ENCODE peak calls at places on chromosomes 6 and 20, in ten cellular contexts. One of them, this sample, is unnamed.

GRCh38 chr6:36577298-36577697 is 16.9 kb upstream of the SRSF3 start:
- DNase-seq in endodermal cell: no peak
- DNase-seq in GM12865: no peak
- DNase-seq in AG04449: peak
- DNase-seq in HFF-Myc: no peak
- DNase-seq in GM13976: no peak
- DNase-seq in BE2C: no peak
- DNase-seq in lower leg skin: peak
- DNase-seq in fibroblast of lung: peak
- DNase-seq in H9: no peak
- DNase-seq in this sample: peak

GRCh38 chr20:52859156-52859887 is 112.8 kb upstream of the TSHZ2 start:
- DNase-seq in endodermal cell: peak
- DNase-seq in GM12865: no peak
- DNase-seq in AG04449: no peak
- DNase-seq in HFF-Myc: no peak
- DNase-seq in GM13976: no peak
- DNase-seq in BE2C: peak
- DNase-seq in lower leg skin: no peak
- DNase-seq in fibroblast of lung: peak
- DNase-seq in H9: peak
- DNase-seq in this sample: no peak

GRCh38 chr6:44059359-44060342 is 67.6 kb downstream of the MRPL14 start:
- DNase-seq in endodermal cell: no peak
- DNase-seq in GM12865: no peak
- DNase-seq in AG04449: no peak
- DNase-seq in HFF-Myc: no peak
- DNase-seq in GM13976: no peak
- DNase-seq in BE2C: no peak
- DNase-seq in lower leg skin: no peak
- DNase-seq in fibroblast of lung: peak
- DNase-seq in H9: no peak
- DNase-seq in this sample: no peak

GRCh38 chr6:33994198-33995045 is 151.5 kb downstream of the GRM4 start:
- DNase-seq in endodermal cell: peak
- DNase-seq in GM12865: no peak
- DNase-seq in AG04449: no peak
- DNase-seq in HFF-Myc: no peak
- DNase-seq in GM13976: no peak
- DNase-seq in BE2C: no peak
- DNase-seq in lower leg skin: no peak
- DNase-seq in fibroblast of lung: no peak
- DNase-seq in H9: peak
- DNase-seq in this sample: no peak

GRCh38 chr20:34129518-34130162 is 17.6 kb upstream of the EIF2S2 start:
- DNase-seq in endodermal cell: peak
- DNase-seq in GM12865: peak
- DNase-seq in AG04449: no peak
- DNase-seq in HFF-Myc: peak
- DNase-seq in GM13976: peak
- DNase-seq in BE2C: peak
- DNase-seq in lower leg skin: peak
- DNase-seq in fibroblast of lung: peak
- DNase-seq in H9: peak
- DNase-seq in this sample: peak

GRCh38 chr6:109456710-109457595 is 1.4 kb upstream of the MICAL1 start:
- DNase-seq in endodermal cell: no peak
- DNase-seq in GM12865: no peak
- DNase-seq in AG04449: no peak
- DNase-seq in HFF-Myc: no peak
- DNase-seq in GM13976: no peak
- DNase-seq in BE2C: no peak
- DNase-seq in lower leg skin: peak
- DNase-seq in fibroblast of lung: peak
- DNase-seq in H9: no peak
- DNase-seq in this sample: peak

GRCh38 chr20:35947907-35948306 is 6.4 kb downstream of the SCAND1 start:
- DNase-seq in endodermal cell: no peak
- DNase-seq in GM12865: no peak
- DNase-seq in AG04449: peak
- DNase-seq in HFF-Myc: no peak
- DNase-seq in GM13976: no peak
- DNase-seq in BE2C: no peak
- DNase-seq in lower leg skin: no peak
- DNase-seq in fibroblast of lung: no peak
- DNase-seq in H9: no peak
- DNase-seq in this sample: no peak

GRCh38 chr6:17472653-17473183 is 79.3 kb downstream of the CAP2 start:
- DNase-seq in endodermal cell: peak
- DNase-seq in GM12865: no peak
- DNase-seq in AG04449: no peak
- DNase-seq in HFF-Myc: no peak
- DNase-seq in GM13976: no peak
- DNase-seq in BE2C: no peak
- DNase-seq in lower leg skin: no peak
- DNase-seq in fibroblast of lung: no peak
- DNase-seq in H9: no peak
- DNase-seq in this sample: no peak

GRCh38 chr20:1188347-1188746 is 3.6 kb upstream of the TMEM74B start:
- DNase-seq in endodermal cell: no peak
- DNase-seq in GM12865: no peak
- DNase-seq in AG04449: no peak
- DNase-seq in HFF-Myc: no peak
- DNase-seq in GM13976: no peak
- DNase-seq in BE2C: no peak
- DNase-seq in lower leg skin: no peak
- DNase-seq in fibroblast of lung: no peak
- DNase-seq in H9: no peak
- DNase-seq in this sample: no peak

GRCh38 chr20:37911838-37912273 is 8.9 kb downstream of the VSTM2L start:
- DNase-seq in endodermal cell: peak
- DNase-seq in GM12865: peak
- DNase-seq in AG04449: no peak
- DNase-seq in HFF-Myc: peak
- DNase-seq in GM13976: peak
- DNase-seq in BE2C: peak
- DNase-seq in lower leg skin: peak
- DNase-seq in fibroblast of lung: no peak
- DNase-seq in H9: peak
- DNase-seq in this sample: peak

GRCh38 chr20:3190681-3191111 is 13.8 kb downstream of the DDRGK1 start:
- DNase-seq in endodermal cell: no peak
- DNase-seq in GM12865: no peak
- DNase-seq in AG04449: no peak
- DNase-seq in HFF-Myc: no peak
- DNase-seq in GM13976: no peak
- DNase-seq in BE2C: no peak
- DNase-seq in lower leg skin: no peak
- DNase-seq in fibroblast of lung: no peak
- DNase-seq in H9: peak
- DNase-seq in this sample: no peak

GRCh38 chr6:31339210-31339609 is 17.8 kb downstream of the HLA-B start:
- DNase-seq in endodermal cell: no peak
- DNase-seq in GM12865: peak
- DNase-seq in AG04449: no peak
- DNase-seq in HFF-Myc: no peak
- DNase-seq in GM13976: no peak
- DNase-seq in BE2C: no peak
- DNase-seq in lower leg skin: no peak
- DNase-seq in fibroblast of lung: no peak
- DNase-seq in H9: no peak
- DNase-seq in this sample: no peak

GRCh38 chr20:25984933-25985332 is 288.3 kb upstream of the ZNF337 start:
- DNase-seq in endodermal cell: no peak
- DNase-seq in GM12865: no peak
- DNase-seq in AG04449: no peak
- DNase-seq in HFF-Myc: peak
- DNase-seq in GM13976: peak
- DNase-seq in BE2C: peak
- DNase-seq in lower leg skin: no peak
- DNase-seq in fibroblast of lung: peak
- DNase-seq in H9: no peak
- DNase-seq in this sample: peak

GRCh38 chr20:3165473-3166337 is 6.0 kb upstream of the FASTKD5 start:
- DNase-seq in endodermal cell: no peak
- DNase-seq in GM12865: no peak
- DNase-seq in AG04449: no peak
- DNase-seq in HFF-Myc: no peak
- DNase-seq in GM13976: peak
- DNase-seq in BE2C: peak
- DNase-seq in lower leg skin: no peak
- DNase-seq in fibroblast of lung: peak
- DNase-seq in H9: no peak
- DNase-seq in this sample: no peak

GRCh38 chr6:24596717-24597116 is 49.3 kb downstream of the KIAA0319 start:
- DNase-seq in endodermal cell: no peak
- DNase-seq in GM12865: no peak
- DNase-seq in AG04449: no peak
- DNase-seq in HFF-Myc: no peak
- DNase-seq in GM13976: no peak
- DNase-seq in BE2C: no peak
- DNase-seq in lower leg skin: no peak
- DNase-seq in fibroblast of lung: no peak
- DNase-seq in H9: no peak
- DNase-seq in this sample: no peak

GRCh38 chr20:41049451-41049850 is 20.8 kb downstream of the TOP1 start:
- DNase-seq in endodermal cell: no peak
- DNase-seq in GM12865: no peak
- DNase-seq in AG04449: no peak
- DNase-seq in HFF-Myc: no peak
- DNase-seq in GM13976: no peak
- DNase-seq in BE2C: no peak
- DNase-seq in lower leg skin: no peak
- DNase-seq in fibroblast of lung: no peak
- DNase-seq in H9: no peak
- DNase-seq in this sample: no peak

GRCh38 chr20:21511850-21512633 is 1.8 kb downstream of the NKX2-2 start:
- DNase-seq in endodermal cell: peak
- DNase-seq in GM12865: no peak
- DNase-seq in AG04449: no peak
- DNase-seq in HFF-Myc: no peak
- DNase-seq in GM13976: peak
- DNase-seq in BE2C: no peak
- DNase-seq in lower leg skin: no peak
- DNase-seq in fibroblast of lung: no peak
- DNase-seq in H9: peak
- DNase-seq in this sample: no peak

GRCh38 chr6:139219746-139220145 is 72.1 kb downstream of the TXLNB start:
- DNase-seq in endodermal cell: no peak
- DNase-seq in GM12865: peak
- DNase-seq in AG04449: no peak
- DNase-seq in HFF-Myc: no peak
- DNase-seq in GM13976: no peak
- DNase-seq in BE2C: no peak
- DNase-seq in lower leg skin: no peak
- DNase-seq in fibroblast of lung: no peak
- DNase-seq in H9: no peak
- DNase-seq in this sample: no peak
- TF ChIP-seq CTCF in endodermal cell: no peak
- TF ChIP-seq CTCF in GM12865: no peak
- TF ChIP-seq CTCF in AG04449: no peak
- TF ChIP-seq CTCF in HFF-Myc: no peak
- TF ChIP-seq CTCF in GM13976: no peak
- TF ChIP-seq CTCF in BE2C: no peak
- TF ChIP-seq CTCF in lower leg skin: no peak
- TF ChIP-seq CTCF in fibroblast of lung: no peak
- TF ChIP-seq CTCF in H9: no peak
- TF ChIP-seq CTCF in this sample: no peak

DNA sequence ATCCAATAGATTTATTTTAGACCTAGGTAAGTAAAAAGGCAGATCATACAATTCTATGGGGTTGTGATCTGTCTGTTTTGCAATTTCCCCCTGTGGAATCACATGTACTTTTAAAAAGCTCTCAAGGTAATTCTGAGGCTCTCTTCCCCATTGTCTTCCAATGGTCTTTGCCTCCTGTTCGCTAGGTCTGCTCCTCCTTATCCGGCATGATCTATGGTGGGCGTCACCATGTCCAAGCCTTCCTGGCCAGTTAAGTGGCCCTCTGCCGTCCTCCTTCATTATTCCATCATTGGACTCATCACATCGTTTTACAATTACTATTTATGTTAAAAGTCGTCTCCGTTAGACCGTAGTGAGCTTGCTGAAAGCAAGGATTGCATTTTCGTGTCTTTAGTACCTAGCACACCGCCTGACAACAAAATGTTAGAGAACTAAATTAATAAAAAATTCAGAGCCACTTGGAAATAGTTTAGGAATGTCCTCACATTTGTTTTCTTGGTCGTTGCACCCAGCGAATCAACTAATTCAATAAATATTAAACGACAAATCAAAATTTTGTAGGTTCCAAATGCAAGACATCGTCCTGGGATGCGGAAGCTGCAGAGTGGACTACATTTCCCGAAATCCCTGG is 2.2 kb upstream of the STXBP5 start:
- DNase-seq in endodermal cell: peak
- DNase-seq in GM12865: peak
- DNase-seq in AG04449: no peak
- DNase-seq in HFF-Myc: no peak
- DNase-seq in GM13976: peak
- DNase-seq in BE2C: peak
- DNase-seq in lower leg skin: no peak
- DNase-seq in fibroblast of lung: peak
- DNase-seq in H9: peak
- DNase-seq in this sample: no peak
- TF ChIP-seq CTCF in endodermal cell: peak
- TF ChIP-seq CTCF in GM12865: no peak
- TF ChIP-seq CTCF in AG04449: no peak
- TF ChIP-seq CTCF in HFF-Myc: no peak
- TF ChIP-seq CTCF in GM13976: no peak
- TF ChIP-seq CTCF in BE2C: no peak
- TF ChIP-seq CTCF in lower leg skin: no peak
- TF ChIP-seq CTCF in fibroblast of lung: no peak
- TF ChIP-seq CTCF in H9: no peak
- TF ChIP-seq CTCF in this sample: no peak

DNA sequence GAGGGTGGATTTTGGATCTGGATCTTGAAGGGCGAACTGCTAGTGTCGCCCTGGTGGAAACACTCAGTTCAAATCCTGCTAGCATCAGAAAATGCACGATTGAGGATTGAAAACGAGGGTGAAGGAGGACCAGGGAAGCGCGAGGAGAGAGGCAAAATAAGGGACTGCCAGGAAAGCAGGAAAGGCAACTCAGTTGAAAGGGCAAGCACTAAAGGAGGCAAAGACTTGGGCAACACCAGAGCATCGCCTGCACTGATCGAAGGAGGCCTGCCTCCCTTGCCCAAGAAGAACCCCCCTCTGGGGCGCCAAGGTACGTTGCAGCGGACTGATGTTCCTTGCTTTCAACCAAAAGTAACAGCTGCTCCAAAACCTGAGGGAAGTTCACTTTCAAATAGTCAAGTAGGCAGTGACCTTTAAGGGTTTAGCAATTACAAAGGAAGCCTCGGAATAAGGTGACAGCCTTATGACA is 308 bp upstream of the COL21A1 start:
- DNase-seq in endodermal cell: no peak
- DNase-seq in GM12865: no peak
- DNase-seq in AG04449: no peak
- DNase-seq in HFF-Myc: no peak
- DNase-seq in GM13976: no peak
- DNase-seq in BE2C: no peak
- DNase-seq in lower leg skin: no peak
- DNase-seq in fibroblast of lung: no peak
- DNase-seq in H9: no peak
- DNase-seq in this sample: no peak
- TF ChIP-seq CTCF in endodermal cell: no peak
- TF ChIP-seq CTCF in GM12865: no peak
- TF ChIP-seq CTCF in AG04449: no peak
- TF ChIP-seq CTCF in HFF-Myc: no peak
- TF ChIP-seq CTCF in GM13976: no peak
- TF ChIP-seq CTCF in BE2C: no peak
- TF ChIP-seq CTCF in lower leg skin: no peak
- TF ChIP-seq CTCF in fibroblast of lung: no peak
- TF ChIP-seq CTCF in H9: no peak
- TF ChIP-seq CTCF in this sample: no peak

GRCh38 chr20:59042796-59043621 is 423 bp upstream of the PRELID3B start:
- DNase-seq in endodermal cell: peak
- DNase-seq in GM12865: peak
- DNase-seq in AG04449: no peak
- DNase-seq in HFF-Myc: peak
- DNase-seq in GM13976: peak
- DNase-seq in BE2C: peak
- DNase-seq in lower leg skin: peak
- DNase-seq in fibroblast of lung: peak
- DNase-seq in H9: peak
- DNase-seq in this sample: peak
- TF ChIP-seq CTCF in endodermal cell: no peak
- TF ChIP-seq CTCF in GM12865: no peak
- TF ChIP-seq CTCF in AG04449: no peak
- TF ChIP-seq CTCF in HFF-Myc: no peak
- TF ChIP-seq CTCF in GM13976: no peak
- TF ChIP-seq CTCF in BE2C: no peak
- TF ChIP-seq CTCF in lower leg skin: no peak
- TF ChIP-seq CTCF in fibroblast of lung: no peak
- TF ChIP-seq CTCF in H9: no peak
- TF ChIP-seq CTCF in this sample: no peak

This sample was measured in AG09319.